ENCODE peak calls at places on chromosomes 5 and 9, in four cellular contexts. C is lower lobe of right lung, H is anterior cingulate cortex, S is HEK293T. I is an unnamed sample.

GRCh38 chr5:64759960-64760695 is 8.4 kb downstream of the SREK1IP1 start:
- DNase-seq in S (no peak), C (no peak), H (no peak), I (no peak)

GRCh38 chr5:179994622-179995323 is 76.8 kb downstream of the RNF130 start:
- DNase-seq in S (no peak), H (no peak), C (no peak), I (no peak)

GRCh38 chr5:55159763-55160492 is at the start of gene GPX8:
- DNase-seq in H (no peak), C (no peak), S (peak; percentile 72), I (no peak)

GRCh38 chr5:12023614-12024241 is 119.5 kb upstream of the CTNND2 start:
- DNase-seq in H (peak; percentile 4), C (no peak), S (no peak), I (no peak)

GRCh38 chr5:127673401-127673800 is 24.5 kb downstream of the CTXN3 start:
- DNase-seq in C (no peak), H (no peak), S (no peak), I (no peak)

GRCh38 chr9:347667-348292 is 133.1 kb downstream of the DOCK8 start:
- DNase-seq in C (no peak), H (no peak), S (peak; percentile 19), I (no peak)

GRCh38 chr5:115369430-115370144 is 73.1 kb upstream of the CCDC112 start:
- DNase-seq in H (no peak), C (no peak), S (no peak), I (no peak)

GRCh38 chr5:151780348-151780747 is 8.6 kb downstream of the G3BP1 start:
- DNase-seq in C (no peak), H (no peak), S (peak; percentile 15), I (peak; percentile 40)

GRCh38 chr5:80035839-80036238 is 691 bp downstream of the THBS4 start:
- DNase-seq in S (no peak), C (no peak), H (no peak), I (no peak)

GRCh38 chr5:1807479-1808185 is 6.4 kb downstream of the NDUFS6 start:
- DNase-seq in C (no peak), H (no peak), S (no peak), I (peak; percentile 65)

GRCh38 chr9:107190031-107190935 is 92.8 kb upstream of the RAD23B start:
- DNase-seq in S (no peak), H (no peak), C (no peak), I (no peak)

GRCh38 chr9:121073038-121073437 is 1.7 kb upstream of the CNTRL start:
- DNase-seq in H (peak; percentile 51), C (peak; percentile 57), S (no peak), I (no peak)

GRCh38 chr5:138952962-138953361 is 77.8 kb upstream of the LRRTM2 start:
- DNase-seq in H (no peak), C (no peak), S (no peak), I (peak; percentile 78)

GRCh38 chr5:15463231-15463630 is 36.7 kb upstream of the FBXL7 start:
- DNase-seq in S (no peak), H (no peak), C (no peak), I (no peak)

GRCh38 chr5:91297994-91298393 is 85.1 kb downstream of the ARRDC3 start:
- DNase-seq in C (no peak), H (no peak), S (no peak), I (no peak)

GRCh38 chr9:77765781-77766259 is 117.7 kb upstream of the GNA14 start:
- DNase-seq in S (no peak), C (no peak), H (no peak), I (no peak)

GRCh38 chr9:115733736-115734135 is 419.9 kb upstream of the PAPPA start:
- DNase-seq in S (no peak), C (no peak), H (no peak), I (no peak)

GRCh38 chr9:82271099-82271498 is 282.5 kb downstream of the SPATA31D1 start:
- DNase-seq in C (no peak), H (no peak), S (no peak), I (no peak)

GRCh38 chr5:92309336-92309991 is 926.3 kb upstream of the ARRDC3 start:
- DNase-seq in S (peak; percentile 21), H (peak; percentile 1), C (no peak), I (no peak)

GRCh38 chr9:23643656-23644258 is 182.3 kb downstream of the ELAVL2 start:
- DNase-seq in S (no peak), C (no peak), H (no peak), I (no peak)

GRCh38 chr9:27367175-27367798 is 70.3 kb upstream of the EQTN start:
- DNase-seq in S (no peak), C (no peak), H (no peak), I (no peak)

GRCh38 chr5:154221371-154221896 is 30.9 kb downstream of the GALNT10 start:
- DNase-seq in C (peak; percentile 53), S (no peak), H (no peak), I (no peak)

GRCh38 chr5:38765461-38765861 is 80.4 kb upstream of the OSMR start:
- DNase-seq in H (no peak), S (no peak), C (no peak), I (no peak)

GRCh38 chr9:83013261-83013610 is 49.7 kb downstream of the RASEF start:
- DNase-seq in H (no peak), S (no peak), C (no peak), I (no peak)

GRCh38 chr9:91302831-91303230 is 58.9 kb downstream of the AUH start:
- DNase-seq in C (no peak), H (peak; percentile 7), S (no peak), I (no peak)

GRCh38 chr9:99030082-99030481 is 74.8 kb upstream of the TGFBR1 start:
- DNase-seq in C (no peak), S (no peak), H (no peak), I (no peak)

GRCh38 chr5:9479361-9479760 is 66.5 kb downstream of the SEMA5A start:
- DNase-seq in H (no peak), C (no peak), S (no peak), I (no peak)

GRCh38 chr9:113479150-113479761 is 15.7 kb downstream of the RGS3 start:
- DNase-seq in H (no peak), C (no peak), S (no peak), I (no peak)

GRCh38 chr9:115204827-115205506 is 87.0 kb upstream of the TNC start:
- DNase-seq in C (no peak), S (no peak), H (no peak), I (no peak)

GRCh38 chr9:89975024-89975423 is 370.2 kb downstream of the GADD45G start:
- DNase-seq in H (no peak), S (no peak), C (no peak), I (no peak)

GRCh38 chr5:54581831-54582548 is 64.4 kb downstream of the SNX18 start:
- DNase-seq in S (no peak), H (no peak), C (no peak), I (no peak)

GRCh38 chr9:37994639-37995347 is 74.2 kb downstream of the SHB start:
- DNase-seq in H (peak; percentile 88), S (no peak), C (peak; percentile 90), I (peak; percentile 85)

GRCh38 chr9:112914524-112914923 is 23.8 kb upstream of the SLC46A2 start:
- DNase-seq in S (no peak), H (no peak), C (no peak), I (no peak)

GRCh38 chr9:121916008-121916407 is 177.1 kb downstream of the TTLL11 start:
- DNase-seq in S (no peak), C (no peak), H (no peak), I (no peak)

GRCh38 chr5:52840286-52841050 is 52.8 kb downstream of the ITGA1 start:
- DNase-seq in C (no peak), H (no peak), S (peak; percentile 49), I (no peak)

GRCh38 chr5:115389799-115390382 is 93.4 kb upstream of the CCDC112 start:
- DNase-seq in S (no peak), H (no peak), C (peak; percentile 59), I (peak; percentile 63)

GRCh38 chr5:83919071-83920041 is 198.7 kb upstream of the HAPLN1 start:
- DNase-seq in S (no peak), C (no peak), H (no peak), I (no peak)

GRCh38 chr5:443239-444151 is 519 bp downstream of the EXOC3 start:
- DNase-seq in H (no peak), C (no peak), S (peak; percentile 49), I (peak; percentile 90)